ENCODE peak calls at places on chromosomes 3 and 15, in eight cellular contexts. L is RWPE1; E is stimulated activated CD4-positive, alpha-beta T cell treated with anti-CD3 and anti-CD28 coated beads, Interleukin-2, amount 100 ng/mL, for 48 hours; S is activated naive CD8-positive, alpha-beta T cell treated with anti-CD3 and anti-CD28 coated beads, Interleukin-2, amount 50 U/mL, for 24 hours; P is NCI-H1092 treated with DMSO at 0.1 percent for 48 hours; B is M059J; H is COR-L47; C is AG04449. U is an unnamed sample.

GRCh38 chr15:27017168-27017809 is 46.3 kb downstream of the GABRG3 start:
- DNase-seq in C (peak), E (peak), L (peak), S (peak), H (peak), P (peak), B (peak), U (no peak)

GRCh38 chr3:118541791-118542190 is 492.9 kb downstream of the IGSF11 start:
- DNase-seq in P (no peak), B (no peak), L (no peak), H (no peak), E (no peak), S (no peak), C (no peak), U (no peak)

GRCh38 chr15:43648649-43649429 is at the start of gene CATSPER2:
- DNase-seq in C (no peak), H (no peak), P (no peak), E (no peak), B (no peak), S (no peak), L (no peak), U (no peak)

GRCh38 chr15:26806574-26806973 is 33.7 kb upstream of the GABRB3 start:
- DNase-seq in L (no peak), C (no peak), E (no peak), H (no peak), S (no peak), P (no peak), B (no peak), U (no peak)

GRCh38 chr15:55659481-55659880 is 71.3 kb upstream of the PYGO1 start:
- DNase-seq in L (no peak), P (no peak), C (no peak), H (no peak), E (no peak), B (no peak), S (no peak), U (no peak)

GRCh38 chr3:126022741-126023359 is 53.9 kb downstream of the ROPN1B start:
- DNase-seq in P (no peak), E (no peak), L (no peak), S (no peak), H (no peak), B (no peak), C (no peak), U (no peak)

GRCh38 chr3:12194669-12195161 is 36.0 kb upstream of the TIMP4 start:
- DNase-seq in C (no peak), S (peak), L (peak), H (no peak), P (no peak), E (no peak), B (peak), U (no peak)

GRCh38 chr3:196406806-196407470 is 25.3 kb downstream of the UBXN7 start:
- DNase-seq in P (no peak), S (no peak), C (peak), E (no peak), L (no peak), H (no peak), B (peak), U (peak)

GRCh38 chr3:36868614-36869436 is 76.0 kb downstream of the TRANK1 start:
- DNase-seq in L (peak), C (no peak), S (peak), P (peak), B (peak), E (peak), H (no peak), U (peak)

GRCh38 chr15:90603893-90604292 is 74.2 kb downstream of the CRTC3 start:
- DNase-seq in C (no peak), L (no peak), B (no peak), E (peak), P (no peak), H (no peak), S (peak), U (no peak)

GRCh38 chr3:2822611-2823010 is 287.6 kb downstream of the IL5RA start:
- DNase-seq in E (no peak), C (no peak), L (no peak), S (no peak), H (no peak), P (no peak), B (no peak), U (no peak)

GRCh38 chr15:23532019-23532418 is 33.5 kb upstream of the MKRN3 start:
- DNase-seq in L (no peak), E (no peak), C (no peak), P (no peak), B (peak), H (no peak), S (no peak), U (no peak)

GRCh38 chr3:186784820-186785516 is 1.6 kb downstream of the EIF4A2 start:
- DNase-seq in P (no peak), C (no peak), E (no peak), L (no peak), B (no peak), S (no peak), H (no peak), U (no peak)

GRCh38 chr15:31040611-31041010 is 49.2 kb upstream of the MTMR10 start:
- DNase-seq in P (no peak), C (no peak), B (no peak), L (no peak), H (no peak), S (no peak), E (no peak), U (no peak)

GRCh38 chr3:113271189-113271588 is 59.8 kb downstream of the BOC start:
- DNase-seq in L (no peak), C (no peak), B (no peak), H (peak), P (no peak), E (no peak), S (no peak), U (no peak)

GRCh38 chr3:100777271-100777670 is 68.0 kb downstream of the TFG start:
- DNase-seq in C (peak), H (no peak), S (no peak), E (no peak), B (peak), L (no peak), P (no peak), U (no peak)

GRCh38 chr3:37808656-37809055 is 53.0 kb upstream of the CTDSPL start:
- DNase-seq in C (no peak), B (no peak), P (no peak), E (no peak), S (no peak), L (no peak), H (no peak), U (no peak)

GRCh38 chr3:95048564-95048963 is 985.7 kb downstream of the NSUN3 start:
- DNase-seq in B (peak), P (no peak), C (no peak), E (no peak), L (no peak), S (no peak), H (no peak), U (no peak)

GRCh38 chr15:75647370-75648155 is at the start of gene SNX33:
- DNase-seq in C (no peak), H (peak), B (peak), L (peak), S (peak), P (peak), E (peak), U (no peak)

GRCh38 chr15:71485094-71485693 is 325.2 kb upstream of the NR2E3 start:
- DNase-seq in L (no peak), S (no peak), E (no peak), B (no peak), C (no peak), H (no peak), P (no peak), U (no peak)

GRCh38 chr3:185645596-185646381 is 59.7 kb downstream of the SENP2 start:
- DNase-seq in E (no peak), H (no peak), S (no peak), L (no peak), C (no peak), P (no peak), B (no peak), U (no peak)

GRCh38 chr3:12897537-12898289 is 56.3 kb upstream of the RPL32 start:
- DNase-seq in E (no peak), L (peak), S (no peak), B (peak), P (no peak), H (peak), C (no peak), U (peak)

GRCh38 chr3:190543656-190544055 is 29.8 kb downstream of the IL1RAP start:
- DNase-seq in H (no peak), B (no peak), E (no peak), S (no peak), C (no peak), P (no peak), L (peak), U (no peak)

U was measured in BJ.